ENCODE peak calls at places on chromosomes 7 and 10, in eight cellular contexts. K is CD8-positive, alpha-beta memory T cell; S is PC-9; Z is esophagus squamous epithelium; N is cardiac muscle cell; M is SK-N-SH; C is WERI-Rb-1; T is ascending aorta. R is an unnamed sample.
A peak's percentile ranks its signal among the peaks of the same experiment; 100 is the strongest.

GRCh38 chr7:103446046-103446520 is at the start of gene SLC26A5:
- DNase-seq in K (no peak), S (no peak), Z (no peak), N (no peak), M (peak; percentile 82), C (peak; percentile 22), T (no peak), R (no peak)

GRCh38 chr10:132158122-132158741 is 28.5 kb upstream of the DPYSL4 start:
- DNase-seq in K (peak; percentile 46), S (no peak), Z (no peak), N (no peak), M (peak; percentile 88), C (no peak), T (no peak), R (peak; percentile 63)

GRCh38 chr7:77759294-77759889 is 38.8 kb downstream of the TMEM60 start:
- DNase-seq in K (peak; percentile 53), S (peak; percentile 40), Z (no peak), N (peak; percentile 82), M (peak; percentile 51), C (peak; percentile 51), T (peak; percentile 78), R (peak; percentile 91)

GRCh38 chr10:116688241-116688711 is 54.1 kb downstream of the HSPA12A start:
- DNase-seq in K (no peak), S (no peak), Z (no peak), N (peak; percentile 86), M (no peak), C (no peak), T (no peak), R (no peak)

GRCh38 chr7:102916426-102916825 is 3.6 kb downstream of the LRRC17 start:
- DNase-seq in K (no peak), S (no peak), Z (no peak), N (peak; percentile 70), M (no peak), C (no peak), T (no peak), R (no peak)

GRCh38 chr7:19522486-19522885 is 186.4 kb downstream of the POLR1F start:
- DNase-seq in K (no peak), S (peak; percentile 21), Z (no peak), N (peak; percentile 56), M (no peak), C (no peak), T (no peak), R (no peak)

GRCh38 chr7:75889826-75890225 is 11.0 kb downstream of the RHBDD2 start:
- DNase-seq in K (no peak), S (peak; percentile 43), Z (no peak), N (peak; percentile 60), M (no peak), C (no peak), T (no peak), R (no peak)

GRCh38 chr10:101562231-101562630 is 25.8 kb downstream of the POLL start:
- DNase-seq in K (no peak), S (no peak), Z (no peak), N (no peak), M (no peak), C (peak; percentile 6), T (peak; percentile 50), R (no peak)

GRCh38 chr7:152137476-152138025 is 112.1 kb downstream of the GALNT11 start:
- DNase-seq in K (no peak), S (no peak), Z (no peak), N (peak; percentile 24), M (no peak), C (no peak), T (no peak), R (no peak)

GRCh38 chr10:14099885-14100284 is 230.8 kb downstream of the FRMD4A start:
- DNase-seq in K (no peak), S (no peak), Z (no peak), N (no peak), M (no peak), C (no peak), T (no peak), R (no peak)

GRCh38 chr10:35140126-35140525 is 13.5 kb downstream of the CREM start:
- DNase-seq in K (no peak), S (no peak), Z (no peak), N (peak; percentile 16), M (no peak), C (no peak), T (no peak), R (no peak)

GRCh38 chr10:14917827-14918226 is 36.1 kb downstream of the DCLRE1C start:
- DNase-seq in K (no peak), S (no peak), Z (no peak), N (no peak), M (no peak), C (no peak), T (no peak), R (no peak)

GRCh38 chr7:12647364-12648219 is 39.8 kb upstream of the ARL4A start:
- DNase-seq in K (no peak), S (peak; percentile 92), Z (no peak), N (no peak), M (no peak), C (no peak), T (no peak), R (no peak)

GRCh38 chr7:87310790-87311419 is 34.6 kb upstream of the CROT start:
- DNase-seq in K (no peak), S (no peak), Z (no peak), N (no peak), M (no peak), C (no peak), T (no peak), R (no peak)

GRCh38 chr7:130006771-130007170 is 44.4 kb downstream of the ZC3HC1 start:
- DNase-seq in K (no peak), S (no peak), Z (no peak), N (no peak), M (no peak), C (no peak), T (no peak), R (no peak)

GRCh38 chr10:34236927-34237326 is 578.2 kb downstream of the PARD3 start:
- DNase-seq in K (no peak), S (no peak), Z (no peak), N (no peak), M (no peak), C (no peak), T (no peak), R (no peak)

GRCh38 chr7:47809387-47809786 is 138.9 kb downstream of the PKD1L1 start:
- DNase-seq in K (no peak), S (no peak), Z (no peak), N (no peak), M (no peak), C (no peak), T (no peak), R (peak; percentile 77)

GRCh38 chr7:93203496-93203895 is 22.8 kb downstream of the HEPACAM2 start:
- DNase-seq in K (no peak), S (no peak), Z (no peak), N (no peak), M (no peak), C (no peak), T (no peak), R (no peak)

GRCh38 chr7:36155811-36156361 is 2.8 kb downstream of the EEPD1 start:
- DNase-seq in K (no peak), S (no peak), Z (no peak), N (no peak), M (peak; percentile 54), C (no peak), T (peak; percentile 71), R (peak; percentile 68)

GRCh38 chr7:132537451-132537850 is 38.8 kb downstream of the PLXNA4 start:
- DNase-seq in K (no peak), S (no peak), Z (no peak), N (no peak), M (no peak), C (no peak), T (no peak), R (no peak)

GRCh38 chr10:102654969-102655368 is 10.7 kb downstream of the TRIM8 start:
- DNase-seq in K (no peak), S (no peak), Z (no peak), N (no peak), M (no peak), C (no peak), T (no peak), R (no peak)
- H3K27ac ChIP-seq in K (no peak overlapping the region), S (no peak overlapping the region), Z (no peak overlapping the region), N (no peak overlapping the region), M (no peak overlapping the region), C (no peak overlapping the region), T (no peak overlapping the region), R (no peak overlapping the region)

DNA sequence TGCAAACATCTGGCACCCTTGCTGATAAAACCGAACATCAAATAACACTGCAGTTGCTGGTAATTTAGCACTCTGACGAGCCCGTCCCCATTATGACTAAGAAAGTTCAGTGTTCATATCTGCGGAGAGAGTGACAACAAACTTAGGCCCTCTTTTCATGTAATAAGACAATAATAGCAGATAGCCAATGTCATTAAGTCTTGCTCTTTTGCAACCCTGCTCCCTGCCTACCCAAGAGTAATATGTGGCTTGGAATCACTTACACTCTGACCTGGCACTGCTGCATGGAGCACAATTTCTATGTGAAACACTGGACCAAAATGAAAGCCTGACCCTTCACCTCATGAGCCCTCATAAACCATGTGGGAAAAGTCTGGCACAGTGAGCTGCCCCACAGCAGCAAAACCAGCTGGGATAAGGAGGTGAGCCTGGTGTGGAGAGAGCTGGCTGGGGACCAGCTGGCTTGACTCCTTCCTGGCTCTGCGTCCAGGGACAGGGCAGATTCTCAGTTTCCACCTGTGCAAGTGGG is 86.5 kb downstream of the HIPK2 start:
- DNase-seq in K (no peak), S (no peak), Z (no peak), N (peak; percentile 56), M (peak; percentile 81), C (no peak), T (no peak), R (no peak)
- H3K36me3 ChIP-seq in K (no peaks in the 10 kb centered on the region), S (no peaks in the 10 kb centered on the region), Z (no peaks in the 10 kb centered on the region), N (no peaks in the 10 kb centered on the region), M (peaks cover 22% of the 10 kb centered on the region), C (peaks cover 49% of the 10 kb centered on the region), T (peaks cover 1% of the 10 kb centered on the region), R (no peaks in the 10 kb centered on the region)

GRCh38 chr7:55928006-55928767 is 23.5 kb upstream of the MRPS17 start:
- DNase-seq in K (no peak), S (no peak), Z (no peak), N (no peak), M (no peak), C (no peak), T (no peak), R (peak; percentile 73)
- H3K4me3 ChIP-seq in K (no peak overlapping the region), S (no peak overlapping the region), Z (no peak overlapping the region), N (no peak overlapping the region), M (no peak overlapping the region), C (no peak overlapping the region), T (no peak overlapping the region), R (peak overlapping the region; percentile 29)

DNA sequence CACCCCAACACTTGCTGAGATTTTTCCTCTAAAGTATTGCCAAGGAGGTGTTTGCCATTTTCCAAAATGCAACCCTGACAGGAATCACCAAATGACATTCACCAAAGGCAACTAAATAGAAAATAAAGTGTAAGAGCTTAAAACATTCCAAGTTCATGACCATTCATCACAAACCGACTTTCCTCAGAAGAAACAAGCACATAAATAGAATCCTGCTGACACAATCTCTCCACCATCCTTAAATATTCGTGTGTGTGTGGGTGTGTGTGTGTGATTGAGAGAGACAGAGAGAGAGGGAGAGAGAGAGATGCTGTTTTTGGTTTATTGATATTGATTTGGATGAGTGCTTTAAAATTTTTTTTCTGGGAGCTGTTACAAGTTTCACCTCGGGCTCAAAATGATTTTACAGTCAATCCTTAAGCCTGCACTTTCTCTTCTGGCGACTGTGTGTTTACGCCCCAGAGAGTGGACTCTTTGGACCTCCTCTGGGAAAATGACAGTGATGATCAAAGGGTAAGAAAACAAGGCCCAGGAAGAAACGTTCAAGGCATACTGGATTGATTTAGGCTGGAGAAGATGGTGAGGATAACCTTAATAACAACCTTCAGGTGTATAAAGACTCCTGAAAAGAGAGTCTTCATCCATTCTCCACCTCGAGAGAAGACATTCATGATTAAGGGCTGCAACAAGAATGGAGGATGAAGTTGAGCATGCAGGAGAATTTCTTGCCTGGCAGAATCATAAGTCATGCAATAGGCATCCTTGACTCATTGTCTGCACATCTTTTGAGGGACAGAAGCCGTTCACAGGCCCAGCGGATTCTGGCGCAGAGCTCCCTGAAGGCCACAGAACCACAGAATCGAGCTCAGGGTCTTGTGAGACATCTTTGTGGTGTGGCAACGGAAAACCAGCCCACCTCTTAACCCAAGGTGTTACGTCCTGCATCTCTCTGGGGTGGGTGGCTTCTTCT is 104.4 kb upstream of the FGFR2 start:
- DNase-seq in K (no peak), S (no peak), Z (no peak), N (peak; percentile 33), M (no peak), C (no peak), T (no peak), R (no peak)
- H3K27ac ChIP-seq in K (no peak overlapping the region), S (no peak overlapping the region), Z (no peak overlapping the region), N (no peak overlapping the region), M (peak overlapping the region; percentile 64), C (no peak overlapping the region), T (no peak overlapping the region), R (no peak overlapping the region)